ENCODE peak calls at places on chromosomes 16 and 17, in five cellular contexts. U, Y, M, O and C are unnamed samples.

GRCh38 chr17:72407336-72408121 is 286.7 kb downstream of the SOX9 start:
- DNase-seq in U (no peak), Y (peak; percentile 40), M (peak; percentile 84), O (no peak), C (peak; percentile 60)

GRCh38 chr17:7548585-7549400 is at the start of gene TNFSF12:
- DNase-seq in U (peak; percentile 93), Y (peak; percentile 85), M (no peak), O (peak; percentile 51), C (peak; percentile 52)

GRCh38 chr17:50269477-50270429 is 4.5 kb upstream of the TMEM92 start:
- DNase-seq in U (peak; percentile 95), Y (peak; percentile 64), M (peak; percentile 26), O (peak; percentile 83), C (peak; percentile 82)

GRCh38 chr16:74748710-74749073 is 25.9 kb downstream of the FA2H start:
- DNase-seq in U (no peak), Y (no peak), M (no peak), O (no peak), C (no peak)

GRCh38 chr16:26665166-26665939 is 401.4 kb upstream of the C16orf82 start:
- DNase-seq in U (peak; percentile 40), Y (no peak), M (no peak), O (peak; percentile 42), C (no peak)

GRCh38 chr17:79045830-79046500 is 22.0 kb downstream of the C1QTNF1 start:
- DNase-seq in U (peak; percentile 95), Y (peak; percentile 77), M (peak; percentile 68), O (peak; percentile 87), C (peak; percentile 88)

GRCh38 chr17:76528528-76529223 is 8.8 kb downstream of the CYGB start:
- DNase-seq in U (no peak), Y (peak; percentile 74), M (no peak), O (no peak), C (no peak)

GRCh38 chr16:46899443-46900143 is 15.4 kb downstream of the GPT2 start:
- DNase-seq in U (no peak), Y (no peak), M (no peak), O (no peak), C (no peak)